ENCODE peak calls at places on chromosomes 2 and 18, in seven cellular contexts. L is transverse colon, H is A549, M is stomach, P is tibial nerve, C is suprapubic skin, T is GM12878. N is an unnamed sample.

GRCh38 chr2:19710230-19710629 is 191.6 kb downstream of the TTC32 start:
- DNase-seq in L (no peak), H (no peak), M (no peak), P (no peak), C (no peak), T (no peak), N (no peak)

GRCh38 chr2:125168442-125168841 is 1143.4 kb downstream of the CNTNAP5 start:
- DNase-seq in L (no peak), H (no peak), M (no peak), P (no peak), C (no peak), T (no peak), N (no peak)

GRCh38 chr2:158325031-158325781 is 131.3 kb downstream of the CCDC148 start:
- DNase-seq in L (no peak), H (no peak), M (no peak), P (no peak), C (no peak), T (no peak), N (no peak)

GRCh38 chr2:105789745-105790466 is 45.2 kb downstream of the NCK2 start:
- DNase-seq in L (peak; percentile 36), H (no peak), M (no peak), P (no peak), C (no peak), T (peak; percentile 74), N (no peak)

GRCh38 chr2:216665240-216665639 is 30.1 kb downstream of the IGFBP5 start:
- DNase-seq in L (peak; percentile 49), H (no peak), M (peak; percentile 80), P (peak; percentile 28), C (no peak), T (no peak), N (no peak)

GRCh38 chr2:186540971-186541370 is 48.9 kb upstream of the ITGAV start:
- DNase-seq in L (no peak), H (no peak), M (no peak), P (no peak), C (no peak), T (no peak), N (no peak)

GRCh38 chr2:200305797-200306718 is at the start of gene SPATS2L:
- DNase-seq in L (peak; percentile 81), H (peak; percentile 55), M (peak; percentile 69), P (peak; percentile 62), C (peak; percentile 90), T (no peak), N (peak; percentile 93)

GRCh38 chr2:134107402-134107801 is 146.5 kb upstream of the MGAT5 start:
- DNase-seq in L (no peak), H (no peak), M (no peak), P (no peak), C (no peak), T (no peak), N (no peak)

GRCh38 chr2:226031078-226031937 is 631.8 kb downstream of the NYAP2 start:
- DNase-seq in L (peak; percentile 17), H (peak; percentile 67), M (peak; percentile 31), P (peak; percentile 14), C (peak; percentile 86), T (no peak), N (peak; percentile 79)

GRCh38 chr2:174023591-174024523 is 58.7 kb upstream of the SP3 start:
- DNase-seq in L (peak; percentile 48), H (no peak), M (peak; percentile 45), P (peak; percentile 57), C (peak; percentile 90), T (no peak), N (peak; percentile 85)

GRCh38 chr2:85577386-85578242 is at the start of gene VAMP8:
- DNase-seq in L (peak; percentile 91), H (no peak), M (peak; percentile 87), P (no peak), C (peak; percentile 90), T (no peak), N (no peak)

GRCh38 chr18:21056545-21056944 is 55.1 kb downstream of the ROCK1 start:
- DNase-seq in L (no peak), H (no peak), M (no peak), P (no peak), C (no peak), T (no peak), N (no peak)
- TF ChIP-seq EP300 in L (no peak), H (no peak), M (no peak), P (no peak), C (no peak), T (no peak), N (no peak)

GRCh38 chr18:12882416-12882815 is 1.6 kb downstream of the PTPN2 start:
- DNase-seq in L (no peak), H (no peak), M (no peak), P (no peak), C (no peak), T (no peak), N (no peak)
- H3K4me1 ChIP-seq in L (peaks cover 46% of the 10 kb centered on the region), H (peaks cover 33% of the 10 kb centered on the region), M (peaks cover 24% of the 10 kb centered on the region), P (peaks cover 21% of the 10 kb centered on the region), C (peaks cover 41% of the 10 kb centered on the region), T (peaks cover 38% of the 10 kb centered on the region), N (no peaks in the 10 kb centered on the region)

DNA sequence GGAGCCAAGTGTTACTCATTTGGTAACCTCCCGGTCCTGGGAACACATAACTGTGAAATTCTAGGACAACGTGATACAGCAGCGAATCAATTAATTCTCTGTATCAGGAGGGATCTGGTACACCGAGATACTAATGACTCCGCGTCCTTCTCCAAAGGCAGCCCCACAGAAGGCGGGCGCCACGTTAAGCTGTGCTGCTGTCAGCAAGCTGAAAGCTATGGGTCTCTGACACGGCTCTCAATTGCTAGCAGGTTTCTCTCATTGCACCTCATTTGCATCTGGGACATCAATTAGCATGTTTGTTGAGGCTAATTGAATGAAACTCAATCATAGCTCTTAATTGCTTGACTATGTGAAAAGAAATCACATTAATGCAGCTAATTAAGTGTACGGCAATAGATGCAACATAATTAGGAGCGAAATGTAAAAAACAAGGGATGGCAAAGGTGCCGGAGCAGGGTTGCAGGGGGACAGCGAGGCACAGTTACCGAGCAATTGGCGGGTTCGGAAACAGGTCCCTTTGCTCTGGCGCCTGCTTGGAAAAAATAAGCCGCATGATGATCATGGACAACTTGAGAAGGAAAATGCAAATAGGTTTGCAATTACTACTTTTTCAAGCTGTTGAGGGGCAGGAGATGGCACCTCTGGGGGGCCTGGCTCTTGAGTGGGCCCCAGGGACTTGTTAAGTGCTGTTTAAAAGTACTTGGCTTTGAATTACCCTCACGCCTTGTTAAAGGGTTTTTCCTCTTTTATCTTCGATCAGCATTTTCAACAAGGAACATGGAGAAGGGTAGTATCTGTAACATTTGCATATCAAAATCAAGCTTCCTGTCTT is 264.2 kb downstream of the GBX2 start:
- DNase-seq in L (no peak), H (no peak), M (no peak), P (no peak), C (no peak), T (no peak), N (no peak)
- H3K4me3 ChIP-seq in L (no peak overlapping the region), H (no peak overlapping the region), M (no peak overlapping the region), P (no peak overlapping the region), C (no peak overlapping the region), T (no peak overlapping the region), N (no peak overlapping the region)

GRCh38 chr2:58992062-58992736 is 751.1 kb upstream of the FANCL start:
- DNase-seq in L (no peak), H (no peak), M (no peak), P (no peak), C (no peak), T (no peak), N (no peak)
- TF ChIP-seq EP300 in L (no peak), H (no peak), M (no peak), P (no peak), C (no peak), T (no peak), N (no peak)

GRCh38 chr18:58668897-58669296 is 2.4 kb upstream of the MALT1 start:
- DNase-seq in L (no peak), H (no peak), M (no peak), P (no peak), C (no peak), T (no peak), N (no peak)

GRCh38 chr18:58669731-58670379 is 1.4 kb upstream of the MALT1 start:
- DNase-seq in L (no peak), H (peak; percentile 54), M (no peak), P (no peak), C (no peak), T (peak; percentile 31), N (no peak)

GRCh38 chr18:58671941-58672565 is 788 bp downstream of the MALT1 start:
- DNase-seq in L (peak; percentile 62), H (peak; percentile 31), M (peak; percentile 52), P (no peak), C (no peak), T (no peak), N (no peak)

GRCh38 chr18:58670561-58671121 is 624 bp upstream of the MALT1 start:
- DNase-seq in L (no peak), H (no peak), M (no peak), P (no peak), C (peak; percentile 82), T (no peak), N (no peak)

GRCh38 chr18:58671122-58671940 is at the start of gene MALT1:
- DNase-seq in L (peak; percentile 97), H (peak; percentile 55), M (peak; percentile 96), P (peak; percentile 83), C (peak; percentile 94), T (peak; percentile 75), N (peak; percentile 96)
- H3K4me1 ChIP-seq in L (peaks cover 28% of the 10 kb centered on the region), H (peaks cover 75% of the 10 kb centered on the region), M (peaks cover 11% of the 10 kb centered on the region), P (peaks cover 10% of the 10 kb centered on the region), C (peaks cover 24% of the 10 kb centered on the region), T (peaks cover 14% of the 10 kb centered on the region), N (peaks cover 19% of the 10 kb centered on the region)

GRCh38 chr2:118309201-118310015 is 221.1 kb downstream of the INSIG2 start:
- DNase-seq in L (no peak), H (no peak), M (no peak), P (no peak), C (no peak), T (no peak), N (no peak)
- H3K4me3 ChIP-seq in L (peak overlapping the region; percentile 53), H (no peak overlapping the region), M (peak overlapping the region; percentile 61), P (peak overlapping the region; percentile 17), C (peak overlapping the region; percentile 54), T (peak overlapping the region; percentile 40), N (peak overlapping the region; percentile 58)

DNA sequence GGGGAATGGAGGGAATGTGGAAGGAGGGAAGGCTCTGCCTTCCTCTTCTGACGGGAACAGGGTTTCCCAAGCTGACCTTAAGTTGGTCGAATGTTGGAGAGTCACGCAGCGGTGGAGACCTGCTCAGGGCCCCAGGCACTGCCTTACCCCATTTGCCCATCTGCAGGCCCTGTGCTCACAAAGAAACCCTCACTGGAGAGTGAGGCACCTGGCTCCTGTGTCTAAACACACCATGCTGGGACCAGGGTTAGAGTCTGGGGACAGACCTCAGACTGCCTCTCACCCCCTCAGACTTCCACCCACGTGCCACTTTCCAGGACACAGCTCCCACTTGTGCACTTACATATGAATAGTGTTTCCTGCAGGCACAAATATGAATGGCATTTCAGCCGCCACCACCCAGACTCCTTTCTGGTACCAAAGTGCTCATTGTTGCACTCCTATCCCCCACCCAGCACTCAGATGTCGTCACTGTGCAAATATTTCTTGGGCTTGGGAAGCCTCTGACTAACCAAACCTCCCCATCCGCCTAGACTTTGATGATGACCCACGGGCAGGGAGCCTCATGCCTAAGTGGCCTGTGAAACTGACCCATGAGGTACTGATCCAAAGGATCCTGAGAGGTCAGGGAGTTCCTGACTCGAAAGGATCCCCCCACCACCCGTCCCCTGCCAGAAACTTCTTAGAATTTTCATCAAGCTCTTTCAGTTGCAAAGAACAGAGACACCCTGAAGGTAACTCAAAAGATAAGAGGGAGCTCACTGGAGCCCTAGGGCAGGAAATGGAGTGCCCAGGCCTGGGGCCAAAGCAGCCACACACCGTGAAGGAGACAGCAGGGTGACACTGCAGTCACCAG is 78.3 kb downstream of the STPG4 start:
- DNase-seq in L (peak; percentile 39), H (peak; percentile 100), M (no peak), P (no peak), C (no peak), T (no peak), N (no peak)
- TF ChIP-seq EP300 in L (no peak), H (peak; percentile 97), M (no peak), P (no peak), C (no peak), T (no peak), N (no peak)

N was measured in sigmoid colon.